ENCODE peak calls at places on chromosomes 4 and X, in four cellular contexts. One of them, this sample, is unnamed.

GRCh38 chr4:3822230-3822947 is 56.2 kb downstream of the ADRA2C start:
- DNase-seq in fibroblast of the aortic adventitia: peak
- DNase-seq in T-helper 1 cell: no peak
- DNase-seq in astrocyte of the cerebellum: no peak
- DNase-seq in this sample: no peak

GRCh38 chr4:96056346-96056934 is 216.5 kb downstream of the PDHA2 start:
- DNase-seq in fibroblast of the aortic adventitia: no peak
- DNase-seq in T-helper 1 cell: no peak
- DNase-seq in astrocyte of the cerebellum: no peak
- DNase-seq in this sample: no peak

GRCh38 chrX:19739683-19740082 is 147.7 kb downstream of the SH3KBP1 start:
- DNase-seq in fibroblast of the aortic adventitia: peak
- DNase-seq in T-helper 1 cell: peak
- DNase-seq in astrocyte of the cerebellum: peak
- DNase-seq in this sample: peak

GRCh38 chrX:139930923-139931645 is 1.8 kb downstream of the ATP11C start:
- DNase-seq in fibroblast of the aortic adventitia: peak
- DNase-seq in T-helper 1 cell: no peak
- DNase-seq in astrocyte of the cerebellum: no peak
- DNase-seq in this sample: no peak

GRCh38 chr4:102344520-102344954 is 745 bp downstream of the SLC39A8 start:
- DNase-seq in fibroblast of the aortic adventitia: peak
- DNase-seq in T-helper 1 cell: no peak
- DNase-seq in astrocyte of the cerebellum: no peak
- DNase-seq in this sample: peak

GRCh38 chrX:12975999-12976558 is 1.2 kb downstream of the TMSB4X start:
- DNase-seq in fibroblast of the aortic adventitia: peak
- DNase-seq in T-helper 1 cell: no peak
- DNase-seq in astrocyte of the cerebellum: no peak
- DNase-seq in this sample: no peak

GRCh38 chrX:130114141-130114561 is 3.9 kb upstream of the ELF4 start:
- DNase-seq in fibroblast of the aortic adventitia: peak
- DNase-seq in T-helper 1 cell: no peak
- DNase-seq in astrocyte of the cerebellum: no peak
- DNase-seq in this sample: no peak

GRCh38 chrX:45807572-45808425 is 607.1 kb upstream of the DIPK2B start:
- DNase-seq in fibroblast of the aortic adventitia: peak
- DNase-seq in T-helper 1 cell: no peak
- DNase-seq in astrocyte of the cerebellum: peak
- DNase-seq in this sample: no peak

GRCh38 chrX:150100261-150100660 is 162.0 kb upstream of the EOLA2 start:
- DNase-seq in fibroblast of the aortic adventitia: peak
- DNase-seq in T-helper 1 cell: no peak
- DNase-seq in astrocyte of the cerebellum: no peak
- DNase-seq in this sample: no peak

GRCh38 chr4:159010563-159011260 is 92.2 kb upstream of the RAPGEF2 start:
- DNase-seq in fibroblast of the aortic adventitia: peak
- DNase-seq in T-helper 1 cell: no peak
- DNase-seq in astrocyte of the cerebellum: peak
- DNase-seq in this sample: peak

GRCh38 chr4:145735330-145735638 is 55.3 kb downstream of the C4orf51 start:
- DNase-seq in fibroblast of the aortic adventitia: peak
- DNase-seq in T-helper 1 cell: no peak
- DNase-seq in astrocyte of the cerebellum: peak
- DNase-seq in this sample: peak

GRCh38 chr4:103091601-103092223 is 7.9 kb downstream of the BDH2 start:
- DNase-seq in fibroblast of the aortic adventitia: peak
- DNase-seq in T-helper 1 cell: peak
- DNase-seq in astrocyte of the cerebellum: peak
- DNase-seq in this sample: peak

GRCh38 chrX:15854080-15854655 is 445 bp downstream of the AP1S2 start:
- DNase-seq in fibroblast of the aortic adventitia: peak
- DNase-seq in T-helper 1 cell: peak
- DNase-seq in astrocyte of the cerebellum: no peak
- DNase-seq in this sample: peak